ENCODE peak calls at places on chromosomes 11 and 22, in eight cellular contexts. V, Y, S, M, A, I, J and Q are unnamed samples. For H3K4me1, the result is how much of the 10 kb centered on the place peaks cover.

GRCh38 chr11:12581923-12582322 is 92.3 kb upstream of the TEAD1 start:
- DNase-seq in V (no peak), Y (peak), S (no peak), M (peak), A (no peak), I (no peak), J (peak), Q (peak)

GRCh38 chr11:98701541-98701940 is 319.2 kb upstream of the CNTN5 start:
- DNase-seq in V (no peak), Y (peak), S (no peak), M (no peak), A (peak), I (no peak), J (no peak), Q (no peak)

GRCh38 chr22:45688606-45689080 is 17.0 kb downstream of the ATXN10 start:
- DNase-seq in V (no peak), Y (peak), S (no peak), M (peak), A (no peak), I (no peak), J (peak), Q (no peak)

GRCh38 chr11:70695086-70695960 is 297.0 kb downstream of the CTTN start:
- DNase-seq in V (no peak), Y (no peak), S (no peak), M (no peak), A (no peak), I (no peak), J (no peak), Q (no peak)

GRCh38 chr11:69511358-69512015 is 30.0 kb downstream of the LINC01488 start:
- DNase-seq in V (no peak), Y (peak), S (no peak), M (no peak), A (no peak), I (no peak), J (no peak), Q (no peak)

GRCh38 chr22:22068657-22069056 is 86.1 kb upstream of the TOP3B start:
- DNase-seq in V (no peak), Y (no peak), S (no peak), M (no peak), A (no peak), I (no peak), J (no peak), Q (no peak)

GRCh38 chr11:100769165-100769564 is 82.1 kb downstream of the ARHGAP42 start:
- DNase-seq in V (no peak), Y (no peak), S (no peak), M (peak), A (peak), I (no peak), J (no peak), Q (no peak)

GRCh38 chr11:1943576-1943975 is 3.6 kb upstream of the MRPL23 start:
- DNase-seq in V (no peak), Y (no peak), S (peak), M (no peak), A (no peak), I (no peak), J (peak), Q (peak)

GRCh38 chr11:21811572-21811971 is 381.3 kb upstream of the ANO5 start:
- DNase-seq in V (no peak), Y (no peak), S (no peak), M (no peak), A (peak), I (no peak), J (no peak), Q (no peak)

GRCh38 chr11:18253778-18254338 is 5.4 kb upstream of the SAA2 start:
- DNase-seq in V (no peak), Y (no peak), S (no peak), M (no peak), A (no peak), I (no peak), J (no peak), Q (no peak)

GRCh38 chr11:83159901-83160865 is 3.3 kb downstream of the PCF11 start:
- DNase-seq in V (no peak), Y (peak), S (no peak), M (peak), A (no peak), I (peak), J (peak), Q (no peak)

GRCh38 chr11:7576671-7577225 is 62.9 kb downstream of the PPFIBP2 start:
- DNase-seq in V (no peak), Y (peak), S (no peak), M (peak), A (peak), I (no peak), J (no peak), Q (no peak)

GRCh38 chr11:76048763-76049162 is 157.5 kb downstream of the WNT11 start:
- DNase-seq in V (no peak), Y (no peak), S (no peak), M (no peak), A (peak), I (no peak), J (no peak), Q (no peak)

GRCh38 chr22:37232140-37232998 is 11.7 kb downstream of the RAC2 start:
- DNase-seq in V (no peak), Y (no peak), S (no peak), M (no peak), A (no peak), I (no peak), J (no peak), Q (no peak)

GRCh38 chr22:23383491-23384450 is 196.3 kb downstream of the IGLL1 start:
- DNase-seq in V (no peak), Y (peak), S (no peak), M (no peak), A (peak), I (no peak), J (no peak), Q (no peak)

GRCh38 chr11:45141171-45141570 is 5.3 kb upstream of the PRDM11 start:
- DNase-seq in V (no peak), Y (no peak), S (no peak), M (no peak), A (no peak), I (no peak), J (no peak), Q (no peak)

GRCh38 chr11:134004406-134005197 is 47.8 kb upstream of the IGSF9B start:
- DNase-seq in V (no peak), Y (no peak), S (no peak), M (peak), A (no peak), I (no peak), J (no peak), Q (no peak)

GRCh38 chr11:66929753-66930152 is 28.4 kb downstream of the PC start:
- DNase-seq in V (no peak), Y (no peak), S (no peak), M (no peak), A (no peak), I (no peak), J (no peak), Q (no peak)

GRCh38 chr11:102793677-102794290 is 4.2 kb downstream of the MMP1 start:
- DNase-seq in V (no peak), Y (no peak), S (no peak), M (no peak), A (no peak), I (no peak), J (no peak), Q (no peak)

GRCh38 chr22:26892401-26893033 is 235.1 kb downstream of the MIAT start:
- DNase-seq in V (no peak), Y (no peak), S (no peak), M (no peak), A (no peak), I (no peak), J (no peak), Q (peak)

GRCh38 chr11:27358306-27358705 is 4.7 kb downstream of the CCDC34 start:
- DNase-seq in V (no peak), Y (peak), S (no peak), M (peak), A (no peak), I (no peak), J (no peak), Q (no peak)

GRCh38 chr11:67032830-67033555 is 10.1 kb downstream of the SYT12 start:
- DNase-seq in V (no peak), Y (peak), S (no peak), M (peak), A (no peak), I (no peak), J (peak), Q (no peak)

GRCh38 chr11:122178795-122179194 is 62.8 kb upstream of the BLID start:
- DNase-seq in V (no peak), Y (peak), S (no peak), M (no peak), A (no peak), I (no peak), J (peak), Q (no peak)

GRCh38 chr11:122175316-122175715 is 59.3 kb upstream of the BLID start:
- DNase-seq in V (no peak), Y (no peak), S (no peak), M (no peak), A (no peak), I (no peak), J (peak), Q (no peak)

GRCh38 chr11:122179966-122180365 is 64.0 kb upstream of the BLID start:
- DNase-seq in V (no peak), Y (no peak), S (no peak), M (no peak), A (no peak), I (no peak), J (no peak), Q (no peak)

GRCh38 chr11:122176651-122177050 is 60.6 kb upstream of the BLID start:
- DNase-seq in V (no peak), Y (no peak), S (no peak), M (no peak), A (no peak), I (no peak), J (no peak), Q (no peak)

DNA sequence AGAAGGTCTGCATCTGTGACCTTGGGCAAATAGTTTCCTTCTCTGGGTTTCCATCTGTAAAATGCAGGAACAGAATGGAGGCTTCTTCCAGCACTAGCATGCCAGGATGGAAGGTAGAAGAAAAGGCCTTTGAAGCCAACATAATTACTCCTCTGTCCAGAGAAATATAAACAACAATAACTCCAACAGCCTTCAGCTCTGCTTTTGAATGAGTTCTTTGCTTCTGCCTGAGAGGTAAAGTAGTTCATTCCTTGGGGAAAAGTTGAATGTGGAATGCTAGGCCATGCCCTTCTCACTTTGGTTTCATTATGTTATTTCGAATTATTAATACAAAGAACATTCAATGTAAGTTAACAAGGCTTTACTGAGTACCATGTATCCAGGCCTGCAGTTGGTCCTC is 61.2 kb upstream of the BLID start:
- DNase-seq in V (no peak), Y (no peak), S (no peak), M (no peak), A (no peak), I (no peak), J (no peak), Q (no peak)
- H3K4me1 ChIP-seq in V (under half), Y (under half), S (under half), M (half or more), A (under half), I (under half), J (half or more), Q (under half)

GRCh38 chr22:20130739-20131592 is 638 bp upstream of the ZDHHC8 start:
- DNase-seq in V (peak), Y (peak), S (peak), M (peak), A (peak), I (peak), J (peak), Q (peak)
- H3K4me1 ChIP-seq in V (under half), Y (under half), S (under half), M (under half), A (under half), I (under half), J (under half), Q (under half)

DNA sequence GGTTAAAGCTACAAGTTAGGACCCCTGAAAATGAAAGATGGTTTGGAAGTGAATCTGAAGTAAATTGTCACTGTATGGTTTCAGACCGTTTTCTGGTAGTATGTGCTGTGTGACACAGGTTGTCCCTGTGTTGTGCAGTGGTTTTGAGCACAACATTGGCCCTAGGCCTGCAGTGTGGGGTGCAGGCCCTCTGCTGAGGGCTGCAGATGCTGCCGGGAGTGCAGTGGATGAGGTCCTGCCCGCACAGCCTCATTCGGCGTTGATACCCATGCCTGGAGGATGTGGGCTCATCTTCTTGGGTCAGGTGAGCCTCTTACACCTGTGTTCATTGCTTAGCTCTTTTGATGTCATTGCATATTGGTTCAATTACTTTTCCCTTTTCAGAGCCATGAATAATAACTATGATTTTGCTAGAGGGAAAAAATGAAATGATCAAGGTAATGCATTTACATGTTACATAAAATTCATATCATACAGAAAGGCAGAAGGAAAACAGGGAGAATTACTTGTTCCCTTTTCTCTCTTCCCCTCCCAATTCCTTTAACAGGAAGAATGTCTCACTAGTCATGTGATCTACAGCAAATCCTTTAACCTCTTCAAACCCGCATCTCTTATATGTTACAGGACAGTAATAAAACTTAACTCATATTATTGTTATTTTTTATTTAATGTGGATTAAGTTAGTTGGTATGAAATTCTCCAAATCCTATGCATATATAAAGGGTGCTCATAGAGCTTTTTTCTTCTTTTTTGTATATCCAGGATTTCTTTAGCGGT is 48.7 kb downstream of the PTPRJ start:
- DNase-seq in V (no peak), Y (no peak), S (no peak), M (peak), A (no peak), I (no peak), J (no peak), Q (no peak)
- H3K4me1 ChIP-seq in V (under half), Y (under half), S (under half), M (under half), A (under half), I (under half), J (under half), Q (under half)

DNA sequence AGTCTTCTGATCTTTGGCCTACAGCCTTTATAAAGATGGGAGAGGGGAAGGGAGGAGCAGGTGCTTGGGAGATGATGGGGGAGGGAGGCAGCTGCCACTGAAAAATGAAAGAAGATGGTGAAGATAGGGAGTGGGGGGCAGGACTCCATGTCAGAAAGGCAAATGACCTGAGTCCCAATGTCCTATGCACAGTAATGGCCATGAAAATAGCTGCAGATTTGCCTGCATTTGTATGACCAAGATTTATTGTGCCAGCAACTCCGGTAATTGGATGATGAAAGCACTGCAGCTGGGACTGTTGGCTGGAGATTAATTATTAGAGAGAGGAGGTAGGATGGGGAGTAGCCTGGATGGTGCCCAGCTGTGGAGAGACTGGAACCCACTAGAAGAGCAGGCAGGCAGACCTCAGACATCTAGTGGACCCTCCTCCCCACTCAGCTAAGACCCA is 36.1 kb downstream of the NEU3 start:
- DNase-seq in V (no peak), Y (no peak), S (no peak), M (no peak), A (no peak), I (no peak), J (no peak), Q (no peak)
- H3K4me1 ChIP-seq in V (under half), Y (under half), S (under half), M (under half), A (under half), I (under half), J (under half), Q (under half)

DNA sequence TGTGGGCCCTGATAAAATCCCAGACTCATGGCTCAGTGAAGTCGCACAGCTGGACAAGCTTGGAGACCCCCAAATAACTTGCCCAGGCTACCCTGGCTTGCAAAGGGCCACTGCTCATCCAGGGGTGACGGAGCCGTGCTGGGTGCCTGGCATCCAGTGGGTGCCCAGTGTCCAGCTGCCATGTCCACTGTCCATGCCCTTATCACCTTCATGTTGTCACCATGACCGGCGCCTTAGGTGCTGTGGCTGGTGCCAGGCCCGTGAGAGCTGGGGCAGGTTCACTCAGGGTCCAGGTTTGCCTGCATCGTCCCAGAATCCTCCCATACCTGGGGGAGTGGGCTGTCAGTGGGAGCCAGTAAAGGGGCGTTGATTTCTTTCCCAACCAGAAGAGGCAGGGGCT is 57.4 kb downstream of the LRP5 start:
- DNase-seq in V (no peak), Y (no peak), S (no peak), M (no peak), A (no peak), I (no peak), J (no peak), Q (no peak)
- H3K4me1 ChIP-seq in V (under half), Y (under half), S (under half), M (under half), A (under half), I (under half), J (under half), Q (under half)

DNA sequence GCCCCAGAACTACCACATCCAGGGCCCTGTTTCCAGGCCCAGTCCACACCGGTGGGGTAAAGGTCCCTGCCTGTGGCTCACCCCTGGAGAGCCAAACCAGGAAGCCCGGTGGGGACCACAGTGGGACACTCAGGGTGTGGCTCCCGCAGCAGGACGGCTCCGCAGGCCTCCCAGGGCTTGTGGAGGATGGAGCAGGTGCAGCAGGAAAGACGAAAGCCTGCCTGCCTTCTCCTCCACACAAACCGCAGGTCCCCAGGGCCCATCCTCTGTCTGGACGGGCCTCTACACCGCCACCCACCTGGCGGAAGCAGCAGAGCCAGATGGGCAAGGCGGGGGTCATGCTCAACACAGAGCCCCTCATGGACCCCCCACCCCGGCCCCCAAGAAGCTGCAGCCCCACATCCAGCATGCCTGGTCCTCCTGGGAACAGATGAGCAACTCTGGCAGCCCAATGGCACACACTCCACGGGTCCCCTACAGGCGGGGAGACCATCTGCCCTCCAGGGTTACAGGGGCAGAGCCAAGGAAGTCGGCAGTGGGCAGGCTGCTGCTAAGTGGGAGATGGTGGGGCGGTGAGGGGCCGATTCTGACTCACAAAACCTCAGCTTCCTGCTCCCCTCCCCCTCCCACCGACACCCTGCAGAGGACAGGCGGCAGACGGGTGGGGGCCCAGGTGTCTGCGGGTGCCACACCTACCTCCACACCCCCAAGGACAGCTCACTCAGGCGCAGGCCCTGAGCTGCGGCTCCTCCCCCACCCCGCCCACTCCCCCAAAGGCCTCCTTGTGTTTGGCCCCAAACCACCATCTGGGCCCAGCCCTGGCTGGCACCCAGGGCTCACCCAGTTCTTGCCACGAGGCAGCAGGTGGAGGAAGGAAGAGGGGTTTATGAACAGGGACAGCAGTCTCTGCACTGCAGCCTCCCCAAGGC is 5.2 kb downstream of the SBF1 start:
- DNase-seq in V (peak), Y (peak), S (peak), M (no peak), A (peak), I (peak), J (peak), Q (peak)
- H3K4me1 ChIP-seq in V (half or more), Y (under half), S (half or more), M (under half), A (under half), I (half or more), J (under half), Q (under half)

DNA sequence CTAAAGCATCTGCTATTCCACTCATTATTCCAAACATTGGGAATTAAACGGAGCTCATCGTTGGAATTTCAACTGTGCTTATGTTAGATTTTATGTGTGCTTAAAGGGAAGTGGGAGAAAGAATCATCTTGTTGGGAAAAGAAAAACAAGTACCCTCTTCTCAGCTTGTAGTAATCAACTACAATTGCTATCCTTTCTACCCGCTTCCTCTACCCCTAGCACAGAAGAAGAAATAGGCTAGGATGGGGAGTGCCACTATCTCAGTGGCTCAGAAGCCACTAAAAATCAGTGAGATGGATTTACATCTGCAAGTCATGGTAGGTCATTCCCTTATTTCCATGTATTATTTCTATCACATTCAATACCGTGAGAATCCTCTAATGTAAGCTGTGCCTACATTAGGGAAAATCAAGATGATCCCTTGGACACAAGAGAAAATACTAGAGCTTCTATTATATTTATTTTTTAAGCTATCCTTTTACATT is 97.9 kb upstream of the CD44 start:
- DNase-seq in V (no peak), Y (no peak), S (no peak), M (no peak), A (no peak), I (no peak), J (no peak), Q (no peak)
- H3K4me1 ChIP-seq in V (under half), Y (under half), S (under half), M (under half), A (under half), I (half or more), J (under half), Q (under half)

GRCh38 chr11:24060125-24060524 is 436.7 kb upstream of the LUZP2 start:
- DNase-seq in V (no peak), Y (no peak), S (no peak), M (no peak), A (no peak), I (no peak), J (no peak), Q (no peak)
- H3K4me1 ChIP-seq in V (under half), Y (under half), S (under half), M (under half), A (under half), I (under half), J (under half), Q (under half)